ENCODE peak calls at places on chromosomes 4 and X, in eight cellular contexts. L is fibroblast of villous mesenchyme; P is NCI-H1105 treated with DMSO at 0.1 percent for 48 hours; F is activated CD4-positive, CD25-positive, alpha-beta regulatory T cell; Y is RWPE2; B is stimulated activated CD8-positive, alpha-beta memory T cell treated with anti-CD3 and anti-CD28 coated beads, Interleukin-7, amount 100 ng/mL, for 1 hour; T is HT-29; N is bronchial epithelial cell. A is an unnamed sample.

GRCh38 chrX:10725071-10725470 is 104.7 kb upstream of the MID1 start:
- DNase-seq in B (no peak), T (peak; percentile 12), P (no peak), N (no peak), Y (no peak), F (no peak), L (no peak), A (peak; percentile 3)

GRCh38 chr4:72842323-72842722 is 227.2 kb downstream of the COX18 start:
- DNase-seq in F (no peak), N (peak; percentile 28), B (no peak), L (no peak), P (no peak), Y (no peak), T (no peak), A (no peak)

GRCh38 chr4:111066887-111067286 is 444.0 kb upstream of the PITX2 start:
- DNase-seq in P (no peak), N (no peak), L (no peak), Y (no peak), T (no peak), B (no peak), F (no peak), A (peak; percentile 43)

GRCh38 chr4:173505924-173506779 is 23.9 kb downstream of the HAND2 start:
- DNase-seq in Y (no peak), T (peak; percentile 50), F (no peak), P (peak; percentile 29), L (peak; percentile 75), N (no peak), B (no peak), A (peak; percentile 77)

GRCh38 chrX:152733261-152733975 is at the start of the genes CSAG1 and MAGEA12:
- DNase-seq in F (no peak), B (no peak), Y (no peak), T (no peak), N (no peak), L (no peak), P (peak; percentile 85), A (no peak)

GRCh38 chr4:99838927-99839326 is 22.3 kb downstream of the DAPP1 start:
- DNase-seq in B (no peak), T (no peak), F (no peak), N (peak; percentile 37), L (no peak), P (no peak), Y (no peak), A (no peak)

GRCh38 chr4:168449740-168450442 is 30.4 kb downstream of the DDX60L start:
- DNase-seq in F (no peak), N (no peak), Y (no peak), B (no peak), L (peak; percentile 98), P (no peak), T (no peak), A (peak; percentile 97)

GRCh38 chr4:102447413-102447812 is 53.7 kb upstream of the NFKB1 start:
- DNase-seq in Y (no peak), F (no peak), L (peak; percentile 23), P (no peak), N (no peak), B (no peak), T (no peak), A (peak; percentile 18)

GRCh38 chrX:50865311-50865710 is 45.2 kb upstream of the BMP15 start:
- DNase-seq in P (no peak), N (no peak), F (no peak), B (no peak), T (no peak), L (no peak), Y (no peak), A (no peak)

GRCh38 chr4:21522296-21522695 is 426.3 kb downstream of the KCNIP4 start:
- DNase-seq in T (no peak), P (no peak), F (no peak), Y (no peak), N (peak; percentile 15), L (no peak), B (no peak), A (no peak)

GRCh38 chr4:81165853-81166430 is 49.1 kb downstream of the PRKG2 start:
- DNase-seq in B (no peak), N (peak; percentile 64), P (no peak), F (no peak), Y (no peak), T (no peak), L (no peak), A (no peak)

GRCh38 chr4:24897639-24898038 is 15.2 kb downstream of the CCDC149 start:
- DNase-seq in L (no peak), N (no peak), T (no peak), P (no peak), Y (no peak), B (no peak), F (no peak), A (no peak)

GRCh38 chrX:74343970-74344622 is 40.1 kb downstream of the ZCCHC13 start:
- DNase-seq in B (peak; percentile 2), L (peak; percentile 93), T (peak; percentile 93), N (peak; percentile 91), Y (no peak), F (no peak), P (peak; percentile 71), A (peak; percentile 96)

GRCh38 chr4:169256856-169257756 is 13.7 kb downstream of the SH3RF1 start:
- DNase-seq in B (no peak), T (no peak), N (no peak), P (no peak), L (peak; percentile 76), F (no peak), Y (no peak), A (peak; percentile 42)

GRCh38 chrX:72475952-72476668 is 96.5 kb downstream of the HDAC8 start:
- DNase-seq in L (no peak), Y (no peak), B (no peak), N (peak; percentile 10), P (no peak), T (no peak), F (no peak), A (no peak)

GRCh38 chr4:156495836-156496235 is 475.8 kb downstream of the PDGFC start:
- DNase-seq in N (peak; percentile 7), T (peak; percentile 29), P (no peak), F (no peak), L (peak; percentile 19), Y (no peak), B (no peak), A (no peak)

GRCh38 chr4:8248091-8248490 is 21.5 kb upstream of the HTRA3 start:
- DNase-seq in Y (no peak), T (no peak), N (peak; percentile 46), B (no peak), L (peak; percentile 91), P (no peak), F (no peak), A (peak; percentile 71)

GRCh38 chrX:36214924-36215323 is 295.4 kb downstream of the CFAP47 start:
- DNase-seq in N (no peak), B (no peak), F (no peak), Y (no peak), L (no peak), P (no peak), T (no peak), A (no peak)

GRCh38 chrX:30865020-30865419 is 24.0 kb downstream of the TAB3 start:
- DNase-seq in L (no peak), N (peak; percentile 27), F (no peak), Y (no peak), B (no peak), P (no peak), T (peak; percentile 33), A (peak; percentile 1)

GRCh38 chrX:21056636-21057035 is 317.6 kb upstream of the CNKSR2 start:
- DNase-seq in T (no peak), P (no peak), F (no peak), Y (no peak), L (peak; percentile 1), B (no peak), N (peak; percentile 69), A (no peak)

GRCh38 chr4:182496392-182496791 is 253.2 kb downstream of the TENM3 start:
- DNase-seq in Y (no peak), B (no peak), N (no peak), P (no peak), L (no peak), T (no peak), F (no peak), A (no peak)

GRCh38 chrX:51496501-51497291 is at the start of gene NUDT11:
- DNase-seq in P (peak; percentile 48), F (no peak), N (peak; percentile 68), T (no peak), L (peak; percentile 48), B (no peak), Y (peak; percentile 72), A (peak; percentile 79)

GRCh38 chrX:86044210-86044609 is 3.1 kb downstream of the CHM start:
- DNase-seq in P (no peak), Y (no peak), L (no peak), F (no peak), T (no peak), N (no peak), B (no peak), A (no peak)

GRCh38 chrX:21662761-21663160 is 4.6 kb upstream of the KLHL34 start:
- DNase-seq in F (no peak), P (no peak), T (no peak), L (no peak), N (no peak), Y (no peak), B (no peak), A (no peak)

GRCh38 chr4:118586357-118586790 is 98.8 kb upstream of the METTL14 start:
- DNase-seq in Y (no peak), B (no peak), F (no peak), T (no peak), N (no peak), L (no peak), P (no peak), A (no peak)

GRCh38 chrX:69151898-69152297 is 13.4 kb downstream of the PJA1 start:
- DNase-seq in P (no peak), Y (no peak), T (no peak), B (no peak), L (no peak), N (no peak), F (no peak), A (no peak)

GRCh38 chr4:43619219-43619618 is 726.7 kb downstream of the GRXCR1 start:
- DNase-seq in L (no peak), B (no peak), N (peak; percentile 58), F (no peak), P (no peak), T (no peak), Y (no peak), A (no peak)

GRCh38 chr4:174522183-174523002 is at the start of gene HPGD:
- DNase-seq in Y (no peak), P (peak; percentile 37), N (peak; percentile 8), T (peak; percentile 59), F (peak; percentile 21), B (peak; percentile 26), L (peak; percentile 5), A (peak; percentile 47)

GRCh38 chr4:188412499-188412898 is 273.3 kb downstream of the TRIML1 start:
- DNase-seq in L (no peak), F (no peak), B (no peak), Y (no peak), P (no peak), T (no peak), N (no peak), A (no peak)

GRCh38 chr4:126778348-126778747 is 854.4 kb upstream of the INTU start:
- DNase-seq in L (peak; percentile 61), Y (no peak), P (no peak), F (no peak), T (no peak), B (no peak), N (peak; percentile 84), A (peak; percentile 64)

GRCh38 chr4:48334900-48335384 is 6.4 kb upstream of the SLAIN2 start:
- DNase-seq in B (no peak), P (peak; percentile 27), Y (no peak), N (no peak), F (no peak), L (peak; percentile 72), T (no peak), A (no peak)

GRCh38 chr4:156536661-156537060 is 434.9 kb downstream of the PDGFC start:
- DNase-seq in Y (no peak), L (no peak), F (no peak), B (no peak), P (no peak), T (no peak), N (peak; percentile 84), A (no peak)

GRCh38 chr4:124178449-124179021 is 534.0 kb downstream of the ANKRD50 start:
- DNase-seq in N (peak; percentile 38), T (no peak), F (no peak), P (no peak), B (no peak), L (no peak), Y (no peak), A (no peak)

GRCh38 chr4:5973486-5974220 is 44.6 kb downstream of the C4orf50 start:
- DNase-seq in P (no peak), T (no peak), Y (peak; percentile 31), F (no peak), N (no peak), B (no peak), L (no peak), A (no peak)

A was measured in mesenchymal stem cell.